ENCODE peak calls at places on chromosomes 11 and 22, in ten cellular contexts. I is anterior cingulate cortex; U is H1; O is amniotic stem cell; P is skeletal muscle cell; Z is dorsolateral prefrontal cortex; J is NCI-H2171 treated with DMSO at 0.1 percent for 48 hours; X is hypothalamus; R is effector memory CD8-positive, alpha-beta T cell; L is EL. K is an unnamed sample.

GRCh38 chr11:134142536-134142935 is 73.7 kb downstream of the JAM3 start:
- DNase-seq in I (no peak), U (no peak), O (no peak), P (peak), Z (no peak), J (no peak), X (no peak), R (no peak), L (peak), K (no peak)

GRCh38 chr11:131999084-131999483 is 628.7 kb downstream of the NTM start:
- DNase-seq in I (no peak), U (no peak), O (no peak), P (no peak), Z (peak), J (no peak), X (no peak), R (no peak), L (no peak), K (no peak)

GRCh38 chr11:117144477-117145392 is 648 bp downstream of the PAFAH1B2 start:
- DNase-seq in I (peak), U (no peak), O (peak), P (peak), Z (peak), J (peak), X (no peak), R (peak), L (peak), K (peak)

GRCh38 chr11:69541001-69541285 is 59.5 kb downstream of the LINC01488 start:
- DNase-seq in I (no peak), U (no peak), O (no peak), P (no peak), Z (no peak), J (no peak), X (no peak), R (no peak), L (no peak), K (no peak)

GRCh38 chr11:108618529-108618928 is 25.0 kb upstream of the EXPH5 start:
- DNase-seq in I (no peak), U (no peak), O (no peak), P (no peak), Z (no peak), J (no peak), X (no peak), R (no peak), L (peak), K (no peak)

GRCh38 chr22:28345304-28345703 is 334.3 kb downstream of the TTC28 start:
- DNase-seq in I (no peak), U (no peak), O (no peak), P (no peak), Z (no peak), J (no peak), X (no peak), R (no peak), L (peak), K (no peak)

GRCh38 chr22:33274214-33274828 is 216.1 kb upstream of the SYN3 start:
- DNase-seq in I (no peak), U (peak), O (no peak), P (no peak), Z (no peak), J (no peak), X (no peak), R (no peak), L (no peak), K (no peak)

GRCh38 chr11:124716596-124716995 is 23.1 kb upstream of the NRGN start:
- DNase-seq in I (no peak), U (no peak), O (no peak), P (no peak), Z (no peak), J (no peak), X (no peak), R (no peak), L (peak), K (no peak)

GRCh38 chr11:127259118-127259517 is 258.5 kb upstream of the KIRREL3 start:
- DNase-seq in I (no peak), U (no peak), O (no peak), P (no peak), Z (no peak), J (no peak), X (no peak), R (no peak), L (no peak), K (no peak)

GRCh38 chr22:36733271-36733670 is 29.7 kb upstream of the CACNG2 start:
- DNase-seq in I (no peak), U (no peak), O (no peak), P (no peak), Z (no peak), J (no peak), X (no peak), R (no peak), L (no peak), K (no peak)

GRCh38 chr11:31645747-31646146 is 136.2 kb downstream of the ELP4 start:
- DNase-seq in I (no peak), U (no peak), O (peak), P (peak), Z (no peak), J (peak), X (no peak), R (no peak), L (peak), K (no peak)

GRCh38 chr22:44758970-44759365 is 6.6 kb downstream of the ARHGAP8 start:
- DNase-seq in I (no peak), U (no peak), O (no peak), P (no peak), Z (no peak), J (no peak), X (no peak), R (no peak), L (no peak), K (no peak)

GRCh38 chr11:15793032-15793996 is 563.0 kb downstream of the SOX6 start:
- DNase-seq in I (no peak), U (no peak), O (no peak), P (peak), Z (no peak), J (no peak), X (no peak), R (no peak), L (peak), K (no peak)

GRCh38 chr11:86747801-86748200 is 52.5 kb upstream of the PRSS23 start:
- DNase-seq in I (no peak), U (no peak), O (no peak), P (no peak), Z (no peak), J (no peak), X (no peak), R (no peak), L (no peak), K (no peak)

GRCh38 chr22:17792289-17792688 is 18.0 kb upstream of the BID start:
- DNase-seq in I (no peak), U (peak), O (no peak), P (no peak), Z (no peak), J (no peak), X (no peak), R (no peak), L (no peak), K (no peak)

GRCh38 chr22:24049211-24049610 is 38.1 kb downstream of the CABIN1 start:
- DNase-seq in I (no peak), U (no peak), O (no peak), P (no peak), Z (no peak), J (no peak), X (no peak), R (no peak), L (no peak), K (no peak)

GRCh38 chr22:44325718-44326548 is 13.2 kb upstream of the SHISAL1 start:
- DNase-seq in I (no peak), U (no peak), O (peak), P (no peak), Z (no peak), J (no peak), X (no peak), R (no peak), L (peak), K (no peak)

GRCh38 chr22:47801541-47802245 is 1039.2 kb downstream of the TBC1D22A start:
- DNase-seq in I (no peak), U (no peak), O (no peak), P (no peak), Z (no peak), J (no peak), X (no peak), R (no peak), L (no peak), K (no peak)

GRCh38 chr11:14537134-14537599 is 17.0 kb upstream of the PSMA1 start:
- DNase-seq in I (no peak), U (no peak), O (no peak), P (no peak), Z (no peak), J (peak), X (no peak), R (peak), L (peak), K (peak)

GRCh38 chr11:111334495-111335123 is 36.3 kb downstream of the POU2AF3 start:
- DNase-seq in I (no peak), U (no peak), O (no peak), P (no peak), Z (no peak), J (peak), X (no peak), R (no peak), L (no peak), K (no peak)

GRCh38 chr11:13225058-13226001 is 52.3 kb upstream of the BMAL1 start:
- DNase-seq in I (no peak), U (peak), O (no peak), P (no peak), Z (no peak), J (no peak), X (no peak), R (no peak), L (no peak), K (no peak)

GRCh38 chr11:29005401-29005980 is 897.3 kb downstream of the METTL15 start:
- DNase-seq in I (no peak), U (no peak), O (no peak), P (no peak), Z (no peak), J (no peak), X (no peak), R (no peak), L (no peak), K (no peak)